ENCODE peak calls at places on chromosomes 13 and 19, in five cellular contexts. One of them, this sample, is unnamed.

GRCh38 chr13:34634443-34634842 is 307.6 kb upstream of the NBEA start:
- DNase-seq in T1000: no peak
- DNase-seq in CD4-positive, alpha-beta T cell: no peak
- DNase-seq in stimulated activated CD4-positive, alpha-beta T cell treated with anti-CD3 and anti-CD28 coated beads, Interleukin-1b, Interleukin-23, amount 100 ng/mL, for 1 hour: no peak
- DNase-seq in NCI-H345: no peak
- DNase-seq in this sample: no peak

GRCh38 chr13:112447306-112447705 is 71.2 kb downstream of the SPACA7 start:
- DNase-seq in T1000: no peak
- DNase-seq in NCI-H345: no peak
- DNase-seq in stimulated activated CD4-positive, alpha-beta T cell treated with anti-CD3 and anti-CD28 coated beads, Interleukin-1b, Interleukin-23, amount 100 ng/mL, for 1 hour: no peak
- DNase-seq in CD4-positive, alpha-beta T cell: no peak
- DNase-seq in this sample: no peak

GRCh38 chr19:50830266-50831025 is 2.9 kb downstream of the KLK15 start:
- DNase-seq in stimulated activated CD4-positive, alpha-beta T cell treated with anti-CD3 and anti-CD28 coated beads, Interleukin-1b, Interleukin-23, amount 100 ng/mL, for 1 hour: no peak
- DNase-seq in T1000: no peak
- DNase-seq in NCI-H345: no peak
- DNase-seq in CD4-positive, alpha-beta T cell: no peak
- DNase-seq in this sample: no peak

GRCh38 chr13:46295531-46296464 is 84.1 kb downstream of the LRRC63 start:
- DNase-seq in stimulated activated CD4-positive, alpha-beta T cell treated with anti-CD3 and anti-CD28 coated beads, Interleukin-1b, Interleukin-23, amount 100 ng/mL, for 1 hour: peak; percentile 7
- DNase-seq in NCI-H345: no peak
- DNase-seq in T1000: no peak
- DNase-seq in CD4-positive, alpha-beta T cell: peak; percentile 82
- DNase-seq in this sample: no peak

GRCh38 chr19:35162471-35163326 is 8.2 kb downstream of the FXYD5 start:
- DNase-seq in CD4-positive, alpha-beta T cell: no peak
- DNase-seq in NCI-H345: no peak
- DNase-seq in stimulated activated CD4-positive, alpha-beta T cell treated with anti-CD3 and anti-CD28 coated beads, Interleukin-1b, Interleukin-23, amount 100 ng/mL, for 1 hour: no peak
- DNase-seq in T1000: peak; percentile 52
- DNase-seq in this sample: no peak

GRCh38 chr19:51398096-51398704 is 7.8 kb upstream of the C19orf84 start:
- DNase-seq in stimulated activated CD4-positive, alpha-beta T cell treated with anti-CD3 and anti-CD28 coated beads, Interleukin-1b, Interleukin-23, amount 100 ng/mL, for 1 hour: no peak
- DNase-seq in T1000: no peak
- DNase-seq in CD4-positive, alpha-beta T cell: no peak
- DNase-seq in NCI-H345: no peak
- DNase-seq in this sample: peak; percentile 24

GRCh38 chr19:13118424-13119193 is 545 bp downstream of the NACC1 start:
- DNase-seq in T1000: no peak
- DNase-seq in CD4-positive, alpha-beta T cell: no peak
- DNase-seq in stimulated activated CD4-positive, alpha-beta T cell treated with anti-CD3 and anti-CD28 coated beads, Interleukin-1b, Interleukin-23, amount 100 ng/mL, for 1 hour: no peak
- DNase-seq in NCI-H345: peak; percentile 7
- DNase-seq in this sample: peak; percentile 58

GRCh38 chr19:33773704-33774624 is 22.7 kb upstream of the KCTD15 start:
- DNase-seq in CD4-positive, alpha-beta T cell: no peak
- DNase-seq in T1000: no peak
- DNase-seq in NCI-H345: no peak
- DNase-seq in stimulated activated CD4-positive, alpha-beta T cell treated with anti-CD3 and anti-CD28 coated beads, Interleukin-1b, Interleukin-23, amount 100 ng/mL, for 1 hour: no peak
- DNase-seq in this sample: no peak

GRCh38 chr19:4933528-4933927 is 24.2 kb downstream of the UHRF1 start:
- DNase-seq in T1000: no peak
- DNase-seq in CD4-positive, alpha-beta T cell: no peak
- DNase-seq in stimulated activated CD4-positive, alpha-beta T cell treated with anti-CD3 and anti-CD28 coated beads, Interleukin-1b, Interleukin-23, amount 100 ng/mL, for 1 hour: no peak
- DNase-seq in NCI-H345: no peak
- DNase-seq in this sample: no peak

GRCh38 chr13:32033744-32034143 is 2.2 kb downstream of the FRY start:
- DNase-seq in NCI-H345: no peak
- DNase-seq in CD4-positive, alpha-beta T cell: no peak
- DNase-seq in stimulated activated CD4-positive, alpha-beta T cell treated with anti-CD3 and anti-CD28 coated beads, Interleukin-1b, Interleukin-23, amount 100 ng/mL, for 1 hour: no peak
- DNase-seq in T1000: no peak
- DNase-seq in this sample: no peak